ENCODE peak calls at places on chromosomes 6 and 20, in ten cellular contexts. I is activated CD4-positive, alpha-beta T cell treated with anti-CD3 and anti-CD28 coated beads, Interleukin-2, amount 10 ng/mL, durations not matched to agents 24 days and 14 days; Q is activated CD4-positive, alpha-beta memory T cell treated with anti-CD3 and anti-CD28 coated beads, Interleukin-2, amount 10 ng/mL, durations not matched to agents 7 days and 5 days; W is HFFc6; U is GF-D8; Z is WERI-Rb-1; C is cardiac muscle cell; S is T-helper 2 cell; D is AG10803; K is GM04503. L is an unnamed sample.

GRCh38 chr20:50136822-50137599 is 16.5 kb downstream of the PEDS1 start:
- DNase-seq in I (no peak), Q (no peak), W (no peak), U (no peak), Z (no peak), C (no peak), S (no peak), D (no peak), K (no peak), L (no peak)

GRCh38 chr6:135351635-135352034 is 145.9 kb downstream of the AHI1 start:
- DNase-seq in I (no peak), Q (no peak), W (no peak), U (no peak), Z (no peak), C (no peak), S (no peak), D (no peak), K (no peak), L (no peak)

GRCh38 chr6:38713812-38714211 is 1.3 kb upstream of the DNAH8 start:
- DNase-seq in I (peak), Q (peak), W (no peak), U (peak), Z (no peak), C (no peak), S (peak), D (peak), K (no peak), L (no peak)

GRCh38 chr6:51509597-51509996 is 577.8 kb downstream of the PKHD1 start:
- DNase-seq in I (no peak), Q (no peak), W (no peak), U (no peak), Z (no peak), C (no peak), S (no peak), D (no peak), K (no peak), L (no peak)

GRCh38 chr6:85402922-85403321 is 47.0 kb upstream of the NT5E start:
- DNase-seq in I (no peak), Q (no peak), W (no peak), U (no peak), Z (no peak), C (no peak), S (no peak), D (no peak), K (no peak), L (no peak)

GRCh38 chr6:28940859-28941680 is 17.3 kb upstream of the TRIM27 start:
- DNase-seq in I (peak), Q (peak), W (peak), U (peak), Z (peak), C (peak), S (peak), D (peak), K (no peak), L (peak)

GRCh38 chr6:36729169-36729549 is 31.5 kb downstream of the RAB44 start:
- DNase-seq in I (no peak), Q (no peak), W (no peak), U (no peak), Z (no peak), C (no peak), S (no peak), D (peak), K (no peak), L (no peak)

GRCh38 chr6:158834675-158835385 is 15.7 kb upstream of the EZR start:
- DNase-seq in I (no peak), Q (no peak), W (no peak), U (no peak), Z (no peak), C (no peak), S (no peak), D (no peak), K (no peak), L (no peak)

GRCh38 chr6:71887006-71887743 is 825 bp downstream of the RIMS1 start:
- DNase-seq in I (no peak), Q (no peak), W (no peak), U (no peak), Z (no peak), C (peak), S (no peak), D (no peak), K (no peak), L (no peak)

GRCh38 chr6:149140910-149141290 is 176.6 kb upstream of the TAB2 start:
- DNase-seq in I (no peak), Q (no peak), W (no peak), U (no peak), Z (no peak), C (no peak), S (no peak), D (no peak), K (no peak), L (no peak)

GRCh38 chr20:35443003-35443402 is 5.0 kb upstream of the GDF5 start:
- DNase-seq in I (no peak), Q (no peak), W (peak), U (no peak), Z (no peak), C (no peak), S (no peak), D (peak), K (peak), L (peak)

L was measured in BJ.